ENCODE peak calls at places on chromosomes 2 and 18, in four cellular contexts. One of them, this sample, is unnamed. For H3K4me1, the result is how much of the 10 kb centered on the place peaks cover.

GRCh38 chr18:51561821-51562220 is 364.3 kb upstream of the MEX3C start:
- DNase-seq in HepG2: no peak
- DNase-seq in Panc1: no peak
- DNase-seq in K562: no peak
- DNase-seq in this sample: no peak

GRCh38 chr2:86275962-86276361 is 61.5 kb downstream of the REEP1 start:
- DNase-seq in K562: no peak
- DNase-seq in HepG2: no peak
- DNase-seq in Panc1: no peak
- DNase-seq in this sample: no peak

GRCh38 chr2:45102579-45103117 is 93.4 kb upstream of the SIX2 start:
- DNase-seq in HepG2: no peak
- DNase-seq in Panc1: no peak
- DNase-seq in K562: no peak
- DNase-seq in this sample: no peak

GRCh38 chr2:17538844-17539554 is 1.5 kb upstream of the VSNL1 start:
- DNase-seq in HepG2: peak
- DNase-seq in Panc1: no peak
- DNase-seq in K562: peak
- DNase-seq in this sample: peak

GRCh38 chr2:231016576-231017249 is 20.6 kb upstream of the C2orf72 start:
- DNase-seq in K562: no peak
- DNase-seq in HepG2: no peak
- DNase-seq in Panc1: no peak
- DNase-seq in this sample: no peak

GRCh38 chr2:60410458-60411146 is 142.9 kb downstream of the BCL11A start:
- DNase-seq in K562: no peak
- DNase-seq in HepG2: no peak
- DNase-seq in Panc1: no peak
- DNase-seq in this sample: no peak

GRCh38 chr2:98757904-98758421 is 27.0 kb upstream of the MGAT4A start:
- DNase-seq in HepG2: no peak
- DNase-seq in Panc1: no peak
- DNase-seq in K562: no peak
- DNase-seq in this sample: peak

GRCh38 chr2:199977984-199978415 is 22.6 kb downstream of the MAIP1 start:
- DNase-seq in K562: no peak
- DNase-seq in HepG2: peak
- DNase-seq in Panc1: no peak
- DNase-seq in this sample: peak

GRCh38 chr2:40087434-40087833 is 308.4 kb upstream of the THUMPD2 start:
- DNase-seq in K562: no peak
- DNase-seq in Panc1: no peak
- DNase-seq in HepG2: no peak
- DNase-seq in this sample: no peak

GRCh38 chr18:9851511-9851910 is 34.3 kb upstream of the TXNDC2 start:
- DNase-seq in K562: no peak
- DNase-seq in HepG2: no peak
- DNase-seq in Panc1: no peak
- DNase-seq in this sample: no peak

GRCh38 chr2:2573658-2574293 is 242.7 kb upstream of the MYT1L start:
- DNase-seq in Panc1: no peak
- DNase-seq in K562: peak
- DNase-seq in HepG2: peak
- DNase-seq in this sample: no peak

GRCh38 chr18:9081940-9082339 is 20.6 kb upstream of the NDUFV2 start:
- DNase-seq in Panc1: no peak
- DNase-seq in HepG2: no peak
- DNase-seq in K562: no peak
- DNase-seq in this sample: no peak

GRCh38 chr2:238145851-238146250 is 7.4 kb downstream of the KLHL30 start:
- DNase-seq in Panc1: no peak
- DNase-seq in K562: no peak
- DNase-seq in HepG2: no peak
- DNase-seq in this sample: peak

GRCh38 chr2:219056176-219056895 is 4.4 kb downstream of the IHH start:
- DNase-seq in Panc1: no peak
- DNase-seq in HepG2: no peak
- DNase-seq in K562: no peak
- DNase-seq in this sample: no peak

GRCh38 chr2:120398051-120398960 is 52.4 kb downstream of the INHBB start:
- DNase-seq in HepG2: no peak
- DNase-seq in K562: no peak
- DNase-seq in Panc1: no peak
- DNase-seq in this sample: no peak

GRCh38 chr2:48332286-48332685 is 197.7 kb upstream of the STON1 start:
- DNase-seq in K562: no peak
- DNase-seq in Panc1: no peak
- DNase-seq in HepG2: no peak
- DNase-seq in this sample: no peak

GRCh38 chr18:22309191-22309590 is 108.5 kb downstream of the CTAGE1 start:
- DNase-seq in K562: no peak
- DNase-seq in HepG2: no peak
- DNase-seq in Panc1: no peak
- DNase-seq in this sample: no peak

GRCh38 chr2:25251032-25251460 is 82.7 kb upstream of the POMC start:
- DNase-seq in K562: no peak
- DNase-seq in Panc1: no peak
- DNase-seq in HepG2: no peak
- DNase-seq in this sample: no peak

GRCh38 chr2:20291106-20291564 is 59.5 kb downstream of the PUM2 start:
- DNase-seq in HepG2: peak
- DNase-seq in Panc1: peak
- DNase-seq in K562: peak
- DNase-seq in this sample: peak

GRCh38 chr2:102155703-102156515 is 13.4 kb downstream of the IL1R1 start:
- DNase-seq in Panc1: no peak
- DNase-seq in HepG2: peak
- DNase-seq in K562: no peak
- DNase-seq in this sample: no peak

GRCh38 chr18:23238152-23238531 is 102.9 kb downstream of the CABLES1 start:
- DNase-seq in Panc1: no peak
- DNase-seq in HepG2: no peak
- DNase-seq in K562: no peak
- DNase-seq in this sample: no peak

GRCh38 chr2:6506311-6507258 is 359.1 kb downstream of the CMPK2 start:
- DNase-seq in HepG2: no peak
- DNase-seq in K562: no peak
- DNase-seq in Panc1: no peak
- DNase-seq in this sample: peak

GRCh38 chr2:9573013-9573708 is 17.5 kb upstream of the ADAM17 start:
- DNase-seq in K562: no peak
- DNase-seq in HepG2: no peak
- DNase-seq in Panc1: no peak
- DNase-seq in this sample: no peak

GRCh38 chr18:76098728-76099514 is 396.1 kb downstream of the ZNF516 start:
- DNase-seq in K562: no peak
- DNase-seq in Panc1: no peak
- DNase-seq in HepG2: no peak
- DNase-seq in this sample: no peak

GRCh38 chr18:45974088-45974536 is 7.0 kb upstream of the EPG5 start:
- DNase-seq in HepG2: peak
- DNase-seq in Panc1: no peak
- DNase-seq in K562: peak
- DNase-seq in this sample: peak

GRCh38 chr2:232981767-232982360 is 31.2 kb downstream of the NGEF start:
- DNase-seq in Panc1: no peak
- DNase-seq in HepG2: peak
- DNase-seq in K562: no peak
- DNase-seq in this sample: no peak

GRCh38 chr2:47008381-47009280 is 93.0 kb upstream of the MCFD2 start:
- DNase-seq in Panc1: no peak
- DNase-seq in K562: no peak
- DNase-seq in HepG2: peak
- DNase-seq in this sample: no peak

GRCh38 chr2:25204190-25204838 is 35.9 kb upstream of the POMC start:
- DNase-seq in Panc1: no peak
- DNase-seq in HepG2: no peak
- DNase-seq in K562: no peak
- DNase-seq in this sample: no peak

GRCh38 chr18:43405097-43405496 is 127.8 kb upstream of the SYT4 start:
- DNase-seq in Panc1: no peak
- DNase-seq in K562: no peak
- DNase-seq in HepG2: no peak
- DNase-seq in this sample: no peak

GRCh38 chr2:28011322-28011737 is 120.8 kb downstream of the BABAM2 start:
- DNase-seq in Panc1: no peak
- DNase-seq in HepG2: peak
- DNase-seq in K562: no peak
- DNase-seq in this sample: no peak

GRCh38 chr2:72917138-72917874 is at the start of gene EMX1:
- DNase-seq in HepG2: peak
- DNase-seq in K562: peak
- DNase-seq in Panc1: no peak
- DNase-seq in this sample: peak

GRCh38 chr2:42929577-42929984 is 137.2 kb upstream of the HAAO start:
- DNase-seq in Panc1: no peak
- DNase-seq in K562: no peak
- DNase-seq in HepG2: peak
- DNase-seq in this sample: no peak

GRCh38 chr2:42932271-42933151 is 140.1 kb upstream of the HAAO start:
- DNase-seq in Panc1: no peak
- DNase-seq in K562: no peak
- DNase-seq in HepG2: no peak
- DNase-seq in this sample: no peak

GRCh38 chr2:42931818-42932195 is 139.4 kb upstream of the HAAO start:
- DNase-seq in K562: no peak
- DNase-seq in Panc1: no peak
- DNase-seq in HepG2: no peak
- DNase-seq in this sample: no peak

GRCh38 chr2:42929985-42930581 is 137.7 kb upstream of the HAAO start:
- DNase-seq in K562: no peak
- DNase-seq in HepG2: peak
- DNase-seq in Panc1: no peak
- DNase-seq in this sample: no peak

DNA sequence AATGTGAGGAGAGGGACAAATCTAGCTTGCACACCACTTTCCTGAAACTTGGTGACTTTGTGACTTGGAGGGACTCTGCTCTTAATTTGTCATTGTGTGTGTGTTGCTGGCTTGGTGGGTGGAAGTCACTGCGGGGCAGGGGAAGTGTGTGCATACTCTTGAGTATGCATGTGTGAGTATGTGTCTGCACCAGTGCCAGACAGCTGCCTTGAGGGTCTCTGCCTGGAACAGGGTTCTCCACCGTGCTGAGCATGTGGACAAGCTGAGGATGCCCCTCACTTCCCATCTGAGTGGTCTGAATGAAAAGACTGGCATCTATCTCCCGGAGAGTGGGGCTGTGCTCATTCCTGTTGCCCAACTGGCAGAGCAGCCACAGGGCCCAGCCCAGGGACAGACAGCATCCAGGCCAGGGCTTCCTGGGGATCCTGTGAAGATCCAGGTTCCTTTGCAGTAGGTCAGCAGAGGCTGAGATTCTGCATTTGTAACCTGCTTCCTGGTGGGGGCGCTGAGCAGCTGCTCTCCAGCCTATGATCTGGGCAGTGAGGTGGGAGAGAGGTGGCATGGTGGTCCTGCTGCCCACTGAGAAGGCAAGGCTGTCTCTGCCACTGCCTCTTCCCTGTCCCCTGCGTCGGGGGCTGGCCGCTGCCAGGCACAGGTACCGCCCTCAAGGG is 138.9 kb upstream of the HAAO start:
- DNase-seq in Panc1: no peak
- DNase-seq in K562: peak
- DNase-seq in HepG2: peak
- DNase-seq in this sample: no peak
- TF ChIP-seq TCF7L2 in Panc1: no peak
- TF ChIP-seq TCF7L2 in K562: no peak
- TF ChIP-seq TCF7L2 in HepG2: no peak
- TF ChIP-seq TCF7L2 in this sample: no peak

GRCh38 chr2:187404431-187405110 is 43.5 kb downstream of the CALCRL start:
- DNase-seq in Panc1: no peak
- DNase-seq in HepG2: no peak
- DNase-seq in K562: no peak
- DNase-seq in this sample: no peak
- H3K4me1 ChIP-seq in Panc1: under half
- H3K4me1 ChIP-seq in HepG2: under half
- H3K4me1 ChIP-seq in K562: under half
- H3K4me1 ChIP-seq in this sample: under half

GRCh38 chr2:66925128-66925527 is 472.0 kb upstream of the ETAA1 start:
- DNase-seq in HepG2: no peak
- DNase-seq in K562: no peak
- DNase-seq in Panc1: no peak
- DNase-seq in this sample: no peak
- TF ChIP-seq TCF7L2 in HepG2: no peak
- TF ChIP-seq TCF7L2 in K562: no peak
- TF ChIP-seq TCF7L2 in Panc1: no peak
- TF ChIP-seq TCF7L2 in this sample: no peak

GRCh38 chr2:104844813-104845551 is 8.9 kb upstream of the POU3F3 start:
- DNase-seq in HepG2: no peak
- DNase-seq in Panc1: no peak
- DNase-seq in K562: peak
- DNase-seq in this sample: no peak

GRCh38 chr2:104845552-104845931 is 8.4 kb upstream of the POU3F3 start:
- DNase-seq in K562: no peak
- DNase-seq in Panc1: no peak
- DNase-seq in HepG2: no peak
- DNase-seq in this sample: no peak

GRCh38 chr2:104840151-104840550 is 13.8 kb upstream of the POU3F3 start:
- DNase-seq in K562: no peak
- DNase-seq in HepG2: no peak
- DNase-seq in Panc1: no peak
- DNase-seq in this sample: no peak

GRCh38 chr2:104840916-104841315 is 13.0 kb upstream of the POU3F3 start:
- DNase-seq in HepG2: no peak
- DNase-seq in K562: no peak
- DNase-seq in Panc1: no peak
- DNase-seq in this sample: no peak

GRCh38 chr2:104841694-104842093 is 12.2 kb upstream of the POU3F3 start:
- DNase-seq in HepG2: no peak
- DNase-seq in Panc1: no peak
- DNase-seq in K562: no peak
- DNase-seq in this sample: no peak
- H3K4me1 ChIP-seq in HepG2: under half
- H3K4me1 ChIP-seq in Panc1: under half
- H3K4me1 ChIP-seq in K562: under half
- H3K4me1 ChIP-seq in this sample: under half

GRCh38 chr2:173117678-173118077 is 42.0 kb downstream of the MAP3K20 start:
- DNase-seq in HepG2: no peak
- DNase-seq in K562: no peak
- DNase-seq in Panc1: no peak
- DNase-seq in this sample: no peak

GRCh38 chr2:173119069-173119807 is 43.6 kb downstream of the MAP3K20 start:
- DNase-seq in Panc1: no peak
- DNase-seq in K562: no peak
- DNase-seq in HepG2: no peak
- DNase-seq in this sample: no peak

GRCh38 chr2:173122936-173123335 is 47.3 kb downstream of the MAP3K20 start:
- DNase-seq in Panc1: no peak
- DNase-seq in HepG2: no peak
- DNase-seq in K562: no peak
- DNase-seq in this sample: no peak

GRCh38 chr2:173119944-173120343 is 44.3 kb downstream of the MAP3K20 start:
- DNase-seq in K562: no peak
- DNase-seq in HepG2: no peak
- DNase-seq in Panc1: no peak
- DNase-seq in this sample: no peak

GRCh38 chr2:173118385-173118784 is 42.7 kb downstream of the MAP3K20 start:
- DNase-seq in K562: no peak
- DNase-seq in HepG2: no peak
- DNase-seq in Panc1: no peak
- DNase-seq in this sample: no peak
- TF ChIP-seq TCF7L2 in K562: no peak
- TF ChIP-seq TCF7L2 in HepG2: no peak
- TF ChIP-seq TCF7L2 in Panc1: no peak
- TF ChIP-seq TCF7L2 in this sample: no peak